ENCODE peak calls at places on chromosomes 4 and X, in ten cellular contexts. B is lower lobe of right lung; T is GM23338; U is Peyer's patch; J is endodermal cell; A is uterus; Y is foreskin keratinocyte; R is testis; X is CD8-positive, alpha-beta T cell; S is right atrium auricular region. E is an unnamed sample. For H3K4me1, the result is how much of the 10 kb centered on the place peaks cover.

GRCh38 chrX:22021721-22022120 is 10.4 kb upstream of the PHEX start:
- DNase-seq in B (no peak), T (no peak), U (no peak), J (no peak), A (no peak), Y (no peak), R (no peak), X (no peak), S (no peak), E (no peak)

GRCh38 chr4:5206391-5206790 is 155.1 kb downstream of the STK32B start:
- DNase-seq in B (no peak), T (no peak), U (no peak), J (no peak), A (peak), Y (peak), R (no peak), X (no peak), S (no peak), E (no peak)

GRCh38 chr4:111883557-111883999 is 261.7 kb upstream of the FAM241A start:
- DNase-seq in B (no peak), T (no peak), U (no peak), J (peak), A (no peak), Y (no peak), R (no peak), X (no peak), S (no peak), E (no peak)

GRCh38 chr4:138175337-138175794 is 66.8 kb downstream of the SLC7A11 start:
- DNase-seq in B (no peak), T (no peak), U (no peak), J (no peak), A (no peak), Y (no peak), R (peak), X (no peak), S (no peak), E (no peak)

GRCh38 chrX:6660567-6661252 is 125.8 kb upstream of the VCX3A start:
- DNase-seq in B (no peak), T (no peak), U (no peak), J (no peak), A (no peak), Y (peak), R (no peak), X (no peak), S (no peak), E (no peak)

GRCh38 chrX:150683536-150684146 is 9.6 kb upstream of the MTMR1 start:
- DNase-seq in B (no peak), T (peak), U (no peak), J (no peak), A (no peak), Y (no peak), R (no peak), X (no peak), S (no peak), E (no peak)

GRCh38 chrX:40687169-40687568 is 39.8 kb upstream of the CXorf38 start:
- DNase-seq in B (no peak), T (no peak), U (no peak), J (no peak), A (no peak), Y (no peak), R (no peak), X (no peak), S (no peak), E (no peak)

GRCh38 chr4:113031212-113031611 is 18.2 kb upstream of the ANK2 start:
- DNase-seq in B (no peak), T (no peak), U (no peak), J (no peak), A (no peak), Y (no peak), R (no peak), X (no peak), S (no peak), E (no peak)

GRCh38 chrX:44314259-44314734 is 29.2 kb downstream of the EFHC2 start:
- DNase-seq in B (peak), T (no peak), U (no peak), J (peak), A (no peak), Y (no peak), R (no peak), X (no peak), S (no peak), E (no peak)

GRCh38 chr4:149293233-149293632 is 522.4 kb downstream of the IQCM start:
- DNase-seq in B (no peak), T (no peak), U (no peak), J (no peak), A (no peak), Y (no peak), R (no peak), X (no peak), S (no peak), E (no peak)

GRCh38 chr4:86847576-86847975 is 1.6 kb downstream of the SLC10A6 start:
- DNase-seq in B (no peak), T (no peak), U (no peak), J (no peak), A (no peak), Y (no peak), R (no peak), X (no peak), S (no peak), E (no peak)

GRCh38 chr4:60078984-60079383 is 1121.1 kb upstream of the ADGRL3 start:
- DNase-seq in B (no peak), T (no peak), U (no peak), J (no peak), A (no peak), Y (no peak), R (no peak), X (no peak), S (no peak), E (no peak)

GRCh38 chr4:107896651-107897050 is 34.7 kb upstream of the CYP2U1 start:
- DNase-seq in B (no peak), T (no peak), U (no peak), J (no peak), A (no peak), Y (no peak), R (no peak), X (no peak), S (no peak), E (no peak)

GRCh38 chrX:74500555-74500954 is 79.3 kb downstream of the SLC16A2 start:
- DNase-seq in B (no peak), T (no peak), U (no peak), J (no peak), A (no peak), Y (no peak), R (no peak), X (no peak), S (no peak), E (no peak)

GRCh38 chr4:836003-836511 is 10.1 kb upstream of the CPLX1 start:
- DNase-seq in B (peak), T (no peak), U (no peak), J (no peak), A (no peak), Y (no peak), R (no peak), X (no peak), S (no peak), E (no peak)

GRCh38 chr4:26568446-26568994 is 15.4 kb upstream of the TBC1D19 start:
- DNase-seq in B (no peak), T (no peak), U (no peak), J (no peak), A (no peak), Y (peak), R (no peak), X (no peak), S (no peak), E (no peak)

GRCh38 chr4:27974339-27974738 is 1113.7 kb downstream of the STIM2 start:
- DNase-seq in B (no peak), T (no peak), U (no peak), J (no peak), A (no peak), Y (no peak), R (no peak), X (no peak), S (no peak), E (no peak)

GRCh38 chrX:3465017-3465416 is 118.6 kb upstream of the MXRA5 start:
- DNase-seq in B (no peak), T (no peak), U (no peak), J (no peak), A (no peak), Y (no peak), R (no peak), X (no peak), S (no peak), E (no peak)

GRCh38 chr4:152690706-152691651 is 11.2 kb upstream of the TMEM154 start:
- DNase-seq in B (no peak), T (no peak), U (no peak), J (no peak), A (no peak), Y (no peak), R (no peak), X (no peak), S (no peak), E (no peak)

GRCh38 chrX:1883772-1884171 is 268.9 kb downstream of the ASMT start:
- DNase-seq in B (no peak), T (no peak), U (no peak), J (no peak), A (no peak), Y (no peak), R (no peak), X (no peak), S (no peak), E (no peak)

GRCh38 chr4:118848901-118849300 is 13.0 kb upstream of the SEC24D start:
- DNase-seq in B (no peak), T (no peak), U (no peak), J (no peak), A (no peak), Y (no peak), R (no peak), X (no peak), S (no peak), E (no peak)

DNA sequence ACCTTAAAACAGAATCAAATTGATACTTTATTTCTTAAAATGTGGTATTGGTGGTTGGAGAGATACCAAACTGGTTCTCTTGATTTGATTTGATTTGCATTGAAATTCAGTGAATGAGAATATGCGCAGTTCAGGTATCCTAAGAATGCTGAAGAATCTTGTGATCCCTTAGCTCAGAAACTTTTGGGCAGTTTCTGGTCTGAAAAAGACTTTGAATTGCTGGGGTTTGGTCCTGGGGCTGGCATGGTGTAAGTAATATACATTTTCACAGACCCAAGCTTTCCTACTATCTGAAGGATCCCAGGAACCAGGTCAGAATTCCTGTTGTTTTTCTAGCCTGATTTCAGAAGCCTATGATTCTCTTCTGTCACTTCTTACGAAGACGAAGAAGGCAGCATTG is 6.6 kb downstream of the RAB33B start:
- DNase-seq in B (no peak), T (peak), U (no peak), J (peak), A (no peak), Y (no peak), R (no peak), X (no peak), S (no peak), E (no peak)
- H3K4me1 ChIP-seq in B (under half), T (under half), U (under half), J (under half), A (under half), Y (under half), R (under half), X (under half), S (under half), E (under half)

GRCh38 chrX:69389221-69389620 is 114.9 kb upstream of the NALF2 start:
- DNase-seq in B (no peak), T (peak), U (no peak), J (no peak), A (no peak), Y (no peak), R (no peak), X (no peak), S (no peak), E (no peak)
- H3K4me1 ChIP-seq in B (under half), T (under half), U (under half), J (under half), A (under half), Y (under half), R (under half), X (under half), S (under half), E (under half)

GRCh38 chr4:89289312-89289711 is 18.3 kb downstream of the GPRIN3 start:
- DNase-seq in B (no peak), T (no peak), U (no peak), J (no peak), A (no peak), Y (no peak), R (no peak), X (no peak), S (no peak), E (no peak)
- H3K4me1 ChIP-seq in B (under half), T (under half), U (under half), J (under half), A (under half), Y (under half), R (under half), X (half or more), S (under half), E (half or more)

GRCh38 chrX:126855839-126856238 is 36.3 kb downstream of the PRR32 start:
- DNase-seq in B (no peak), T (no peak), U (no peak), J (no peak), A (no peak), Y (no peak), R (no peak), X (no peak), S (no peak), E (no peak)
- H3K4me1 ChIP-seq in B (under half), T (under half), U (under half), J (under half), A (under half), Y (under half), R (under half), X (under half), S (under half), E (under half)

DNA sequence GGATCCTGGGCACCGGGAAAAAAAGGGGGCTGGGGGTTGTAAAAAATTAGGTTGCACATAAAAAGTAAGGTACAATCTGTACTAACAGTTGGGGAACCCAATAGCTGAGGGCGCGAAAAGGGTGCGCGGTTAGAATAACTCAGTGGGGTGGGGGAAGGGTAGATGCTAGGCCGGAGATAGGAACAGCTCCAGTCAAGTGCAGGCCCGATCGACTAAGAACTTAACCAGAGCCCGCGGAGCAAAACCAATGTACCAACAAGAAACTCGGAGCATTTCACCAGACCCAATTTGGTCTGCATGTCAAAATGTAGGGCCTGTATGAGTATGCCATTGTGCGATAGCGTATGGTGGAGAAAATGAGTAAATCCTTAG is 1.3 kb downstream of the HNRNPD start:
- DNase-seq in B (no peak), T (peak), U (peak), J (peak), A (no peak), Y (no peak), R (peak), X (no peak), S (no peak), E (peak)
- H3K4me1 ChIP-seq in B (half or more), T (under half), U (under half), J (under half), A (under half), Y (under half), R (under half), X (under half), S (under half), E (under half)

GRCh38 chr4:55180980-55181379 is 55.6 kb upstream of the KDR start:
- DNase-seq in B (no peak), T (peak), U (no peak), J (no peak), A (no peak), Y (no peak), R (no peak), X (no peak), S (no peak), E (no peak)
- H3K4me1 ChIP-seq in B (under half), T (under half), U (under half), J (under half), A (under half), Y (under half), R (under half), X (under half), S (under half), E (under half)

GRCh38 chr4:76212301-76212700 is 1.3 kb downstream of the SCARB2 start:
- DNase-seq in B (no peak), T (no peak), U (no peak), J (no peak), A (no peak), Y (no peak), R (no peak), X (no peak), S (no peak), E (no peak)

GRCh38 chr4:76214269-76214628 is 625 bp upstream of the SCARB2 start:
- DNase-seq in B (no peak), T (peak), U (peak), J (no peak), A (no peak), Y (no peak), R (no peak), X (no peak), S (no peak), E (no peak)

GRCh38 chr4:76213415-76214268 is at the start of gene SCARB2:
- DNase-seq in B (peak), T (peak), U (peak), J (peak), A (peak), Y (no peak), R (peak), X (peak), S (peak), E (peak)

GRCh38 chr4:76211769-76212168 is 1.9 kb downstream of the SCARB2 start:
- DNase-seq in B (no peak), T (no peak), U (no peak), J (no peak), A (no peak), Y (no peak), R (no peak), X (no peak), S (no peak), E (no peak)

GRCh38 chr4:76212851-76213414 is 691 bp downstream of the SCARB2 start:
- DNase-seq in B (no peak), T (peak), U (peak), J (no peak), A (no peak), Y (no peak), R (peak), X (peak), S (no peak), E (peak)
- H3K4me1 ChIP-seq in B (half or more), T (under half), U (half or more), J (under half), A (under half), Y (under half), R (under half), X (under half), S (under half), E (under half)

E was measured in effector memory CD4-positive, alpha-beta T cell.